ENCODE peak calls at places on chromosomes 16 and 17, in four cellular contexts. Z is SK-N-SH, G is K562, W is H1. N is an unnamed sample.

GRCh38 chr16:28218109-28218508 is 6.3 kb upstream of the XPO6 start:
- DNase-seq in Z (no peak), G (no peak), W (no peak), N (peak)

GRCh38 chr17:57549468-57549867 is 195.6 kb downstream of the CCDC182 start:
- DNase-seq in Z (no peak), W (no peak), G (no peak), N (no peak)

GRCh38 chr17:60445144-60445543 is 22.9 kb downstream of the CHCT1 start:
- DNase-seq in G (no peak), Z (no peak), W (no peak), N (no peak)

GRCh38 chr17:66412857-66413563 is 110.6 kb downstream of the PRKCA start:
- DNase-seq in W (no peak), Z (no peak), G (no peak), N (no peak)

GRCh38 chr16:2015947-2016208 is 3.7 kb upstream of the NPW start:
- DNase-seq in W (no peak), Z (no peak), G (no peak), N (no peak)

GRCh38 chr17:2412561-2413021 is 11.7 kb upstream of the MNT start:
- DNase-seq in W (no peak), G (no peak), Z (peak), N (peak)

GRCh38 chr16:67844441-67844840 is 2.3 kb upstream of the NUTF2 start:
- DNase-seq in G (no peak), W (no peak), Z (no peak), N (no peak)

GRCh38 chr16:27404163-27404823 is 2.3 kb downstream of the IL21R start:
- DNase-seq in G (no peak), Z (no peak), W (no peak), N (no peak)

GRCh38 chr17:39738568-39738901 is 797 bp downstream of the GRB7 start:
- DNase-seq in G (peak), W (no peak), Z (no peak), N (peak)

GRCh38 chr17:32103476-32104113 is 38.7 kb upstream of the RHOT1 start:
- DNase-seq in G (no peak), Z (no peak), W (no peak), N (no peak)

GRCh38 chr17:80817321-80817845 is 174.3 kb upstream of the CHMP6 start:
- DNase-seq in W (no peak), G (no peak), Z (peak), N (no peak)

GRCh38 chr16:5022521-5022920 is 11.2 kb downstream of the NAGPA start:
- DNase-seq in W (no peak), G (no peak), Z (no peak), N (no peak)

GRCh38 chr17:57255776-57256681 is at the start of gene MSI2:
- DNase-seq in W (no peak), Z (peak), G (peak), N (peak)

GRCh38 chr17:31319253-31319661 is 2.2 kb downstream of the EVI2A start:
- DNase-seq in Z (no peak), W (no peak), G (no peak), N (no peak)

GRCh38 chr17:79325707-79326106 is 251.1 kb downstream of the ENGASE start:
- DNase-seq in G (peak), Z (no peak), W (no peak), N (peak)
- TF ChIP-seq TEAD4 in G (no peak), Z (no peak), W (no peak), N (no peak)

GRCh38 chr17:63543822-63544420 is 6.4 kb upstream of the DCAF7 start:
- DNase-seq in G (no peak), W (no peak), Z (peak), N (no peak)
- TF ChIP-seq TEAD4 in G (no peak), W (no peak), Z (no peak), N (no peak)

GRCh38 chr17:64384253-64385186 is 6.1 kb downstream of the PECAM1 start:
- DNase-seq in W (no peak), Z (no peak), G (no peak), N (no peak)
- TF ChIP-seq TEAD4 in W (no peak), Z (peak), G (no peak), N (no peak)

GRCh38 chr16:19006446-19007315 is 22.9 kb downstream of the TMC7 start:
- DNase-seq in G (no peak), Z (no peak), W (no peak), N (no peak)

GRCh38 chr16:19008245-19008644 is 24.5 kb downstream of the TMC7 start:
- DNase-seq in W (no peak), Z (peak), G (no peak), N (peak)

GRCh38 chr16:19003935-19004334 is 20.2 kb downstream of the TMC7 start:
- DNase-seq in Z (no peak), W (no peak), G (peak), N (no peak)

GRCh38 chr16:19008770-19009169 is 25.0 kb downstream of the TMC7 start:
- DNase-seq in W (no peak), G (no peak), Z (no peak), N (no peak)

GRCh38 chr16:19005561-19006445 is 22.1 kb downstream of the TMC7 start:
- DNase-seq in Z (no peak), W (peak), G (no peak), N (no peak)
- TF ChIP-seq TEAD4 in Z (no peak), W (no peak), G (no peak), N (no peak)

GRCh38 chr17:47651704-47652103 is 2.0 kb downstream of the KPNB1 start:
- DNase-seq in Z (no peak), G (no peak), W (no peak), N (no peak)

GRCh38 chr17:47649153-47649971 is at the start of gene KPNB1:
- DNase-seq in W (peak), G (peak), Z (peak), N (peak)

GRCh38 chr17:47649972-47650524 is 329 bp downstream of the KPNB1 start:
- DNase-seq in G (peak), W (no peak), Z (no peak), N (no peak)

GRCh38 chr17:47652570-47652969 is 2.9 kb downstream of the KPNB1 start:
- DNase-seq in G (no peak), Z (no peak), W (no peak), N (no peak)

GRCh38 chr17:47650525-47651522 is 1.1 kb downstream of the KPNB1 start:
- DNase-seq in W (peak), Z (peak), G (peak), N (peak)
- TF ChIP-seq TEAD4 in W (no peak), Z (no peak), G (no peak), N (no peak)

DNA sequence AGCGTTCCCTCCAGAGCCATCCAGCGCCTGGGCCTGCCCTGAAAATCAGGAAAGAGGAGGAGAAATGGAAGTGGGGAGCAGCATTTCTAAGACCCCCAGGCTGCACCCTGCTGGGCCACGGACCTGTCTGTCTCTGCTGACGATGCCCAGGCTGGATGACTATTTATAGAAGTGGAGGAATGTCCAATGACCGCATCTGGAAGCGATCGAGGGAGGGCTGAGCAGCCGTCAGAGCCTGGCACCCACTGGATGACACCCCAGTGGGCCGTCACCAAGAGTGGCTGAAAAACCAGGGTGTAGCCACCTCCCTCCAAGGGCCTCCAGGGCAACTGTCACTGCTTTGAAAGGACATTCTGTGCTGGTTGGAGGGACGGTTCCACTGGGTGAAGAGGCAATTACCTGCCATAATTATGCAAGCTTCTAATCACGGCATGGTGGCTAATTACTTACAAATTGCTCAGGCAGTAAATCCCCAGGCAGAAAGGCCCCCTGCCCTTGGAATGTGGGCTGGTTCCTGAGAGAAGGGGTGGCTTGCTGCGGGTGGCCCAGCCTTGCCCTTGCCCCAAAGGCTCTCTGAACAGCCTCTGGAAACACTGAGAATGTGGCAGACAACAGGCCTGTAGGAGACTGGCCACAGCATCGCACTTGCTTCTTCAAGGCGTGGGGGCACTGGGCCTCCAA is 332.1 kb downstream of the C16orf95 start:
- DNase-seq in W (no peak), G (no peak), Z (no peak), N (peak)
- TF ChIP-seq TEAD4 in W (peak), G (no peak), Z (no peak), N (no peak)

GRCh38 chr16:79601092-79601977 is 798 bp upstream of the MAF start:
- DNase-seq in W (no peak), G (no peak), Z (peak), N (peak)
- TF ChIP-seq TEAD4 in W (no peak), G (no peak), Z (no peak), N (no peak)

DNA sequence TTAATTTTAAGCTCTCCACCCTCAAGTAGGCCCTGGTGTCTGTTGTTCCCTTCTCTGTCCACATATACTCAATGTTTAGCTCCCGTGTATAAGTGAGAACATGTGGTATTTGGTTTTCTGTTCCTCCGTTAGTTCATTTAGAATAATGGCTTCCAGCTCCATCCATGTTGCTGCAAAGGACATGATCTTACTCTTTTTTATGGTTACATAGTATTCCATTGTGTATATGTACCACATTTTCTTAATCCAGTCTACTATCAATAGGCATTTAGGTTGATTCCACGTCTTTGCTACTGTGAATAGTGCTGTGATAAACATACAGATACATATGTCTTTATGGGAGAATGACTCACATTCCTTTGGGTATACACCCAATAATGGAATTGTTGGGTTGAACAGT is 111.4 kb upstream of the NACA2 start:
- DNase-seq in G (no peak), W (no peak), Z (no peak), N (no peak)
- TF ChIP-seq TEAD4 in G (no peak), W (no peak), Z (no peak), N (no peak)

DNA sequence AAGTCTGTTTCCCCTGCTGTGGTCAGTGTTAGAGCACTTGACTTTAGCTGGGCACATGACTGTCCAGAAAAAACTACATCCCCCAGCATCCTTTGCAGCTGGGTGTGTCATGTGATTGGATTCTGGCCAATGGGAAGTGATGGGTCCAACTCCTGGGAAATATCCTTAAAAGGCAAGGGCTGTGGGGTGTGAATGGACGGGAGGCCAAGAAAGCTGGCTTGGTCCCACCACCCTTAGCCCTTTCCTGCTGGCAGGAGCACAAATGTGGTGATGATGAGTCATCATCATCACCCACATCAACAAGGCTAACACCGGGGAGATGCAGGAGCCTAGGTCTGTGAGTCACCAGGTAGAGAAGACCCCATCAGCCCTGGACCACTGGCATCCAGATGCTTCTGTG is 341.7 kb downstream of the C16orf95 start:
- DNase-seq in Z (peak), G (peak), W (peak), N (peak)
- TF ChIP-seq TEAD4 in Z (no peak), G (no peak), W (no peak), N (no peak)

GRCh38 chr16:75620326-75621169 is 2.5 kb downstream of the ADAT1 start:
- DNase-seq in G (peak), Z (no peak), W (no peak), N (no peak)

GRCh38 chr16:75624921-75625334 is 1.8 kb upstream of the ADAT1 start:
- DNase-seq in Z (no peak), W (no peak), G (peak), N (no peak)

GRCh38 chr16:75626806-75627205 is 3.7 kb upstream of the ADAT1 start:
- DNase-seq in G (no peak), W (no peak), Z (no peak), N (no peak)

GRCh38 chr16:75621170-75621477 is 2.0 kb downstream of the ADAT1 start:
- DNase-seq in W (no peak), Z (peak), G (peak), N (no peak)

DNA sequence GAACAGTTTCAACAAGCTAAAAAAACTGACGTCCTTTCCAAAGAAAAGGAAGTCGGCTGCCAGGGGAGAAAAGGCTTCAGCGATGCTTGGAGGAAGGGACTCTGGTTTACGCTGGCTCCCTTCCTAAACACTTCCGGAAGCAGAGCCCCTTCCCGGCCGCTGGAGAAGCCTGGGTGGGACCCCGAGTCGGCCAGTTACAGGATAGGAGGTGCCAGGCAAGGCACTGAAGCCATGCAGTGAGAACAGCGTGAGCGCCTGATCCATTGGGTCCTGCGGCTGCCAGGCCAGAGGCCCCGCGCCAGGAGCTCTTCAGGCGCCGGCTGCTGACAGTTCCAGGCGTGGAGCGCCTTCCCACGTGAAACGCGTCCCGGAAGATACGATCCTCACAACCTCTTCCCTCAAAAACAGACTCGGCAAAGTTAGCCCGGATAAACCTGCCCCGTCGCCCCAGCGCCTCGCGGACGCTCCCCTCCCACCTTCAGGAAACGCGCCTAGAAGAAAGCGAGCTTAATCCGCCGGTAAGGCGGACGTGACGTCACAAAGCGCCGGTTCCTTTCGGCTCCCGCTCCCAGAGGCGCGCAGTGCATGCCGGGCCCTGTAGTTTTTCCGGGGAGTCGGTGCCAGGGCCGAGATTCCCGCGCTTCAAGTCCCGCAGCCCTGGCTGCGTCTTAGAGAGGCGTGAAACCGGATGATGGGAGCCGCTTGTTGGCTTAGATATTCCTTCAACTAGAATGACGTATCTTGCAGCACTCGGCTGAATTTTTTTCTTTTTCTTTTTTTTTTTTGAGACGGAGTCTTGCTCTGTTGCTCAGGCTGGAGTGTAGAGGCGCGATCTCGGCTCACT is at the start of gene ADAT1:
- DNase-seq in W (peak), Z (peak), G (peak), N (peak)
- TF ChIP-seq TEAD4 in W (no peak), Z (no peak), G (no peak), N (no peak)

N was measured in WTC11.